ENCODE peak calls at places on chromosomes 16 and 17, in ten cellular contexts. G, J, Z, M, Q, X, E, P, O and L are unnamed samples.

GRCh38 chr17:491086-492014 is 138.7 kb upstream of the RPH3AL start:
- DNase-seq in O (no peak), G (peak), Q (peak), E (peak), P (peak), X (peak), M (peak), J (peak), Z (peak), L (no peak)

GRCh38 chr16:72124761-72125634 is 31.4 kb downstream of the DHX38 start:
- DNase-seq in P (peak), O (peak), E (peak), Q (peak), J (peak), Z (peak), G (peak), M (peak), X (peak), L (peak)

GRCh38 chr16:52786105-52786504 is 239.2 kb upstream of the TOX3 start:
- DNase-seq in Q (no peak), G (no peak), Z (no peak), O (no peak), P (no peak), M (no peak), X (no peak), E (no peak), J (no peak), L (no peak)

GRCh38 chr17:8875957-8876356 is 8.5 kb upstream of the PIK3R6 start:
- DNase-seq in Z (no peak), G (peak), Q (no peak), E (no peak), J (no peak), O (no peak), M (no peak), P (no peak), X (peak), L (no peak)

GRCh38 chr16:1978476-1979120 is 2.7 kb downstream of the NOXO1 start:
- DNase-seq in Q (no peak), J (no peak), M (no peak), G (no peak), P (no peak), Z (no peak), X (no peak), E (no peak), O (no peak), L (no peak)

GRCh38 chr17:10127819-10128375 is 70.5 kb downstream of the GAS7 start:
- DNase-seq in Q (peak), P (no peak), J (peak), M (peak), E (no peak), G (peak), Z (peak), X (peak), O (peak), L (peak)

GRCh38 chr16:17476414-17477259 is 5.9 kb upstream of the XYLT1 start:
- DNase-seq in M (peak), E (peak), Q (no peak), J (peak), Z (peak), P (peak), O (no peak), G (peak), X (peak), L (peak)

GRCh38 chr17:36686123-36686669 is 84.8 kb downstream of the MRM1 start:
- DNase-seq in O (no peak), J (no peak), G (no peak), P (no peak), Q (no peak), X (no peak), Z (no peak), M (no peak), E (no peak), L (no peak)

GRCh38 chr16:4362476-4363250 is 9.0 kb upstream of the VASN start:
- DNase-seq in X (no peak), J (no peak), P (no peak), Z (no peak), M (no peak), Q (no peak), G (no peak), E (no peak), O (no peak), L (no peak)

GRCh38 chr17:5933430-5933829 is 136.7 kb upstream of the WSCD1 start:
- DNase-seq in Q (no peak), M (no peak), E (no peak), Z (no peak), G (no peak), X (no peak), P (no peak), O (no peak), J (no peak), L (no peak)

GRCh38 chr17:72942594-72942993 is 149.9 kb downstream of the SLC39A11 start:
- DNase-seq in E (no peak), J (peak), X (peak), Z (no peak), M (no peak), P (no peak), O (no peak), G (no peak), Q (no peak), L (no peak)

GRCh38 chr16:84282533-84282932 is 12.1 kb upstream of the WFDC1 start:
- DNase-seq in X (no peak), E (no peak), J (no peak), P (no peak), M (no peak), G (no peak), Z (no peak), Q (no peak), O (no peak), L (no peak)

GRCh38 chr16:84279871-84280270 is 14.8 kb upstream of the WFDC1 start:
- DNase-seq in E (no peak), Q (no peak), O (no peak), X (no peak), P (no peak), Z (no peak), J (no peak), M (no peak), G (no peak), L (no peak)

GRCh38 chr16:84278968-84279367 is 15.7 kb upstream of the WFDC1 start:
- DNase-seq in E (no peak), P (no peak), X (no peak), Z (no peak), O (no peak), G (no peak), J (no peak), Q (no peak), M (no peak), L (no peak)

GRCh38 chr16:84283314-84284167 is 11.1 kb upstream of the WFDC1 start:
- DNase-seq in J (no peak), E (no peak), P (no peak), X (no peak), Z (no peak), O (no peak), M (no peak), Q (peak), G (no peak), L (no peak)

DNA sequence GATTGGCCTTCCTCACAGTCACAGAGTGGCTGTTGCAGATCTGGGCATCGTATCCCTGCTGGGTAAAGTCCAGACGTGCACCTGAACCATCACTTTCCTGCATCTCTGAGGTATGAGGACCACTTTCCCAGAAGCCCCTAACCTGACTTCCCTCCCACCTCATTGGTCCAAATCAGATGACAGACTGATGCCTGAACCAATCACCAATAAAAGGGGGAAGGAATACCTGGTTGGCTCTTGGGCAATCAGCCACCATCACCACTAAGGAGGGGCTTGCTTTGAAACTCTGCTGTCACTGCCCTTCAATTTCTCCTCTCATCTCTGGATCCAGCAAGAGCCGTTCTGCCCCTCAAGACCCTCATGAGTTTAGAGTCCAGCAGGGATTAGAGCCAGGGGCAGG is 13.6 kb upstream of the WFDC1 start:
- DNase-seq in J (peak), E (peak), X (peak), O (no peak), Q (no peak), M (no peak), G (peak), P (no peak), Z (no peak), L (no peak)
- TF ChIP-seq CTCF in J (no peak), E (no peak), X (no peak), O (no peak), Q (no peak), M (no peak), G (no peak), P (no peak), Z (no peak), L (no peak)

GRCh38 chr16:15509593-15510520 is 75.5 kb downstream of the BMERB1 start:
- DNase-seq in G (peak), E (peak), O (no peak), J (no peak), P (no peak), Z (peak), X (peak), Q (no peak), M (no peak), L (no peak)
- TF ChIP-seq CTCF in G (peak), E (no peak), O (no peak), J (no peak), P (no peak), Z (peak), X (no peak), Q (no peak), M (no peak), L (no peak)

GRCh38 chr17:58513391-58513912 is 986 bp downstream of the MTMR4 start:
- DNase-seq in X (no peak), J (no peak), E (no peak), O (no peak), Z (no peak), P (no peak), Q (no peak), G (no peak), M (no peak), L (no peak)
- TF ChIP-seq CTCF in X (no peak), J (no peak), E (peak), O (no peak), Z (no peak), P (no peak), Q (no peak), G (no peak), M (no peak), L (no peak)

DNA sequence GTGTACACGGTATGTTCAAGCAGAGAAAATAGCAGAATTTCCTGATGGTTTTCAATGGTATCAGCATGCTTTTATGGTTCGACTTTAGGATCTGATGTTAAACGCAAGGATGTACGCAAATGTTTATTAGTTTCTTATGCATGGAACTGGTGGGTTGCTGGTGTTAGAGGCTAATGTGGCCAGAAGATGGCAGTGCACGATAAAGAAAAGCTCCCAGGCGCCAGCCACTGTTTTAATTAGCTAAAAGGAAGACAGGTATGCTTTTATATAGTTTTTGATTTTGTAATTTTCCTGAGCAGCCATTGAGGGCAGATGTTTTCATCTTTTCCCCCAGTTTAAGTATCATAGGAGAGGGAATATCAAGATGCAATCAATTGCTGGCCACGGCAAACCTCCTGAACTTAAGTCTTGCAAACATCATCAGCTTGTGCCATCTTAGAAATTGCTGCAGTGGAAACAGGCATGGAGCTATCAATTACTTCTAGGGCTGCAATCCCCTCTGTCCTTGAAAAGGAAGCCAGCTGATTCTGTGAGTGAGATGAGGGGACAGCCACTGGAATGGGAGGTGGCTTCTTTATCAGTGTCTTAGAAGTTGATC is 648.5 kb upstream of the RBFOX1 start:
- DNase-seq in M (no peak), J (no peak), P (peak), Z (peak), Q (no peak), O (no peak), X (no peak), G (peak), E (peak), L (no peak)
- TF ChIP-seq CTCF in M (no peak), J (peak), P (no peak), Z (no peak), Q (peak), O (peak), X (no peak), G (peak), E (peak), L (no peak)